ENCODE peak calls at places on chromosomes 1 and 21, in five cellular contexts. K is tibial artery, H is transverse colon, E is kidney, F is MM.1S. U is an unnamed sample. For H3K4me1, the result is how much of the 10 kb centered on the place peaks cover.

GRCh38 chr1:30758785-30759380 is 1.3 kb upstream of the LAPTM5 start:
- DNase-seq in K (no peak), H (no peak), E (peak), F (peak), U (no peak)

GRCh38 chr1:21492171-21492625 is 17.0 kb upstream of the ALPL start:
- DNase-seq in K (no peak), H (no peak), E (no peak), F (no peak), U (no peak)

GRCh38 chr21:26835027-26835713 is 10.0 kb downstream of the ADAMTS1 start:
- DNase-seq in K (no peak), H (no peak), E (no peak), F (no peak), U (no peak)

GRCh38 chr1:55284856-55285255 is 69.7 kb upstream of the USP24 start:
- DNase-seq in K (peak), H (no peak), E (no peak), F (peak), U (no peak)

GRCh38 chr21:34630536-34631143 is 15.7 kb upstream of the RCAN1 start:
- DNase-seq in K (no peak), H (no peak), E (no peak), F (peak), U (no peak)

GRCh38 chr1:207861442-207862177 is 49.3 kb downstream of the CD34 start:
- DNase-seq in K (no peak), H (peak), E (no peak), F (no peak), U (no peak)

GRCh38 chr1:1599030-1599916 is 662 bp downstream of the FNDC10 start:
- DNase-seq in K (no peak), H (no peak), E (no peak), F (no peak), U (no peak)

GRCh38 chr1:110859062-110859461 is 13.9 kb upstream of the CD53 start:
- DNase-seq in K (no peak), H (no peak), E (no peak), F (no peak), U (no peak)

GRCh38 chr1:149993764-149994163 is 16.8 kb downstream of the OTUD7B start:
- DNase-seq in K (no peak), H (no peak), E (no peak), F (no peak), U (no peak)

GRCh38 chr21:32806810-32807386 is 35.3 kb upstream of the PAXBP1 start:
- DNase-seq in K (no peak), H (no peak), E (no peak), F (no peak), U (no peak)

GRCh38 chr1:47841356-47841755 is 155.8 kb downstream of the TRABD2B start:
- DNase-seq in K (no peak), H (peak), E (no peak), F (no peak), U (no peak)

GRCh38 chr1:198449727-198450433 is 90.6 kb downstream of the ATP6V1G3 start:
- DNase-seq in K (no peak), H (no peak), E (no peak), F (no peak), U (no peak)

GRCh38 chr1:246930830-246931548 is 759 bp downstream of the AHCTF1 start:
- DNase-seq in K (peak), H (peak), E (peak), F (peak), U (peak)

GRCh38 chr1:118151312-118151937 is 33.6 kb downstream of the SPAG17 start:
- DNase-seq in K (peak), H (peak), E (no peak), F (peak), U (peak)

GRCh38 chr1:209618756-209619420 is 33.3 kb downstream of the LAMB3 start:
- DNase-seq in K (no peak), H (no peak), E (no peak), F (no peak), U (no peak)

GRCh38 chr1:32894019-32894600 is 7.1 kb downstream of the TMEM54 start:
- DNase-seq in K (no peak), H (no peak), E (peak), F (no peak), U (no peak)

GRCh38 chr1:111988743-111989453 is 570 bp downstream of the KCND3 start:
- DNase-seq in K (no peak), H (peak), E (peak), F (no peak), U (no peak)

GRCh38 chr1:41474490-41475271 is 9.8 kb downstream of the EDN2 start:
- DNase-seq in K (peak), H (peak), E (peak), F (no peak), U (no peak)

GRCh38 chr1:226111865-226112395 is 49.4 kb downstream of the H3-3A start:
- DNase-seq in K (no peak), H (no peak), E (no peak), F (peak), U (no peak)

GRCh38 chr1:50231209-50231608 is 122.5 kb downstream of the ELAVL4 start:
- DNase-seq in K (no peak), H (no peak), E (no peak), F (no peak), U (no peak)

GRCh38 chr1:54461731-54462596 is 55.8 kb upstream of the SSBP3 start:
- DNase-seq in K (peak), H (peak), E (peak), F (no peak), U (no peak)

GRCh38 chr1:221174598-221174997 is 295.4 kb downstream of the HLX start:
- DNase-seq in K (peak), H (no peak), E (no peak), F (no peak), U (no peak)

GRCh38 chr21:26116456-26117011 is 54.0 kb downstream of the APP start:
- DNase-seq in K (no peak), H (no peak), E (no peak), F (no peak), U (no peak)

GRCh38 chr1:208717490-208717889 is 473.3 kb upstream of the PLXNA2 start:
- DNase-seq in K (no peak), H (no peak), E (no peak), F (no peak), U (no peak)

GRCh38 chr1:6464514-6464836 is 1.5 kb downstream of the TNFRSF25 start:
- DNase-seq in K (no peak), H (peak), E (peak), F (no peak), U (no peak)

GRCh38 chr1:235806128-235806527 is 60.6 kb downstream of the LYST start:
- DNase-seq in K (no peak), H (no peak), E (no peak), F (no peak), U (no peak)

GRCh38 chr21:33279330-33279820 is 13.2 kb downstream of the IL10RB start:
- DNase-seq in K (no peak), H (no peak), E (no peak), F (no peak), U (no peak)

GRCh38 chr1:212944209-212944901 is 6.0 kb upstream of the VASH2 start:
- DNase-seq in K (no peak), H (no peak), E (no peak), F (no peak), U (no peak)

GRCh38 chr21:42769820-42770716 is 109.3 kb downstream of the WDR4 start:
- DNase-seq in K (no peak), H (no peak), E (peak), F (no peak), U (no peak)

GRCh38 chr1:91744973-91745648 is 140.8 kb downstream of the TGFBR3 start:
- DNase-seq in K (peak), H (no peak), E (no peak), F (no peak), U (no peak)
- H3K4me1 ChIP-seq in K (under half), H (under half), E (under half), F (under half), U (under half)

GRCh38 chr1:116475850-116476218 is 95.0 kb downstream of the CD58 start:
- DNase-seq in K (no peak), H (no peak), E (no peak), F (no peak), U (no peak)

GRCh38 chr1:116474921-116475849 is 95.6 kb downstream of the CD58 start:
- DNase-seq in K (no peak), H (peak), E (peak), F (no peak), U (no peak)

GRCh38 chr1:116472431-116472961 is 98.3 kb downstream of the CD58 start:
- DNase-seq in K (no peak), H (no peak), E (no peak), F (no peak), U (no peak)

GRCh38 chr1:116466810-116467557 is 93.9 kb downstream of the ATP1A1 start:
- DNase-seq in K (no peak), H (no peak), E (no peak), F (no peak), U (no peak)

DNA sequence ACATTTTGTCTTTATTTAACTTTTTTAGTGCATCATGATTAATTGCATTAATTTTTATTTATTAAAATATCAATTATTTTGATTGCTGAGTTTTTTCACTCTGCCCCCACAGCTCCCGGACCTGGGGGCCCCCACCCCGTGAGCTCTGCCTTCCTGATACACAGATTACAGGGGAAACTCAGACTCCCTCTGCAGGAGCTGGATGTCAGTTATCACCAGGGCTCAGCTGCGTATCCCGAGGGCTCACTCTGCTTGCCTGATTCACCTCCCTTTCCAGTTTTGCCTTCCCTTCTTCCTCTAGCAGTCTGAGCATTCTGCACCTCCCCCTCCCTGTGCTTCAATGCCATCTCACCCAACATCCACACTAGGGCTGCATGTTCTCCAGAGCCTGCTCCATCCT is 98.2 kb downstream of the ATP1A1 start:
- DNase-seq in K (no peak), H (no peak), E (no peak), F (no peak), U (no peak)
- H3K4me1 ChIP-seq in K (under half), H (under half), E (under half), F (under half), U (under half)

GRCh38 chr1:25546193-25546592 is 2.8 kb downstream of the LDLRAP1 start:
- DNase-seq in K (no peak), H (no peak), E (no peak), F (no peak), U (no peak)
- H3K4me1 ChIP-seq in K (under half), H (under half), E (under half), F (half or more), U (under half)

DNA sequence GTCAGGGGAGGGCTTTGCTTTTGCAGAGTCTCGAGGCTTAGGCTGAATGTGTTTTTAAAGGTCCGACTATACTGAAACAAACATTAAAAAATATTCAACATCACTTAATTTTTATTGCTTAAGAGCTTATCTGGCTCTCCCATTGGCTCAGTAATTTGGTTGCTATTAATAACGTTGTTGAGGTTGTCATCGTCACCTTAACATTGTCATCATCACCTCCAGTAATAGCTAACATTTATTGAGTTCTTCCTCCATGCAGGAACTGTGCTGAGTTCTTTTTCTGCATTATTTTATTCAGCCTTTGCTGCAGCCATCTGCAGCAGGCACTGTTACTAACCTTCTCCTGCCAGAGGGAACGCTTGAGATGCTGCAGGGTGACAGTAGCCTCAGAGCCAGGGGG is 40.1 kb downstream of the ADARB1 start:
- DNase-seq in K (no peak), H (no peak), E (no peak), F (no peak), U (no peak)
- H3K4me1 ChIP-seq in K (under half), H (under half), E (under half), F (under half), U (under half)

DNA sequence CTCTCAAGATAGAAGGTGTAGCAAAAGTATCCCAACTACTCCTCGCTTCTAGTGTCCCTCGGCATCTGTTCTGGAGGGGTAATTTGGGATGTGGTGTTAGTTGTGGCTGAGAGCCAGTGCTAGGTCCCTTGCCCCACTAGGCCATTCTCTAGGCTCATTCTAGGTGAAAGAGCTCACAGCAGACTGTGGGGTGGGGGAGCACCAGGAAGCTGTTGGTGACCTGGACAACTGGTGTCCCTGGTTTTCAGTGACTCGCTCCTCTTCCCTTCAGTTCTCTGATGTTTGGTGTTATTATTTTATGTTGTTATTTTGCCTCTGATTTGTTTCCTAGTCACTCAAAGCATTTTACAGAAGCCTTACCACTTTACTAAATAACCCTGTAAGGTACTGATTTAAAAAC is 13.9 kb downstream of the DYRK3 start:
- DNase-seq in K (no peak), H (no peak), E (no peak), F (no peak), U (no peak)
- H3K4me1 ChIP-seq in K (under half), H (under half), E (under half), F (under half), U (under half)

GRCh38 chr1:245094092-245094491 is 60.7 kb upstream of the KIF26B start:
- DNase-seq in K (no peak), H (no peak), E (no peak), F (no peak), U (no peak)

GRCh38 chr1:245091171-245091621 is 63.6 kb upstream of the KIF26B start:
- DNase-seq in K (no peak), H (no peak), E (no peak), F (no peak), U (no peak)

GRCh38 chr1:245090491-245091090 is 64.2 kb upstream of the KIF26B start:
- DNase-seq in K (no peak), H (no peak), E (no peak), F (no peak), U (no peak)

GRCh38 chr1:245092638-245092976 is 62.2 kb upstream of the KIF26B start:
- DNase-seq in K (no peak), H (no peak), E (no peak), F (no peak), U (no peak)

GRCh38 chr1:245091818-245092637 is 62.8 kb upstream of the KIF26B start:
- DNase-seq in K (no peak), H (no peak), E (peak), F (no peak), U (peak)
- H3K4me1 ChIP-seq in K (under half), H (under half), E (under half), F (under half), U (under half)

GRCh38 chr1:99180915-99181314 is 83.4 kb upstream of the PLPPR4 start:
- DNase-seq in K (no peak), H (no peak), E (no peak), F (no peak), U (no peak)
- H3K4me1 ChIP-seq in K (under half), H (under half), E (under half), F (under half), U (under half)